ENCODE peak calls at places on chromosome 7, in four cellular contexts. V, J, I and F are unnamed samples.

GRCh38 chr7:75840029-75840428 is 26.4 kb upstream of the CCL24 start:
- DNase-seq in V (no peak), I (no peak), J (no peak), F (no peak)

GRCh38 chr7:45563804-45564461 is 10.2 kb upstream of the ADCY1 start:
- DNase-seq in V (no peak), J (peak; percentile 35), I (peak; percentile 41), F (no peak)

GRCh38 chr7:16755397-16755796 is 1.8 kb downstream of the TSPAN13 start:
- DNase-seq in V (no peak), J (no peak), I (no peak), F (no peak)

GRCh38 chr7:17769918-17770317 is 170.4 kb downstream of the SNX13 start:
- DNase-seq in V (peak; percentile 55), I (peak; percentile 81), J (peak; percentile 28), F (no peak)

GRCh38 chr7:99137418-99138180 is 6.3 kb downstream of the SMURF1 start:
- DNase-seq in J (no peak), V (peak; percentile 70), I (peak; percentile 78), F (no peak)

GRCh38 chr7:138510003-138510402 is 49.9 kb downstream of the TRIM24 start:
- DNase-seq in I (no peak), J (no peak), V (no peak), F (no peak)

GRCh38 chr7:27193335-27194001 is 6.4 kb downstream of the HOXA13 start:
- DNase-seq in J (no peak), I (no peak), V (no peak), F (no peak)

GRCh38 chr7:26658698-26659084 is 205.7 kb downstream of the SKAP2 start:
- DNase-seq in V (no peak), I (no peak), J (no peak), F (no peak)

GRCh38 chr7:97155897-97156418 is 38.5 kb downstream of the SDHAF3 start:
- DNase-seq in I (no peak), V (no peak), J (no peak), F (no peak)

GRCh38 chr7:5699467-5699866 is 82.0 kb downstream of the RNF216 start:
- DNase-seq in I (no peak), V (no peak), J (no peak), F (no peak)

GRCh38 chr7:20214787-20215669 is 2.2 kb downstream of the MACC1 start:
- DNase-seq in I (no peak), V (no peak), J (no peak), F (no peak)

GRCh38 chr7:6093375-6093774 is 62.2 kb downstream of the ANKRD61 start:
- DNase-seq in V (no peak), I (no peak), J (no peak), F (no peak)

GRCh38 chr7:19020711-19021110 is 96.7 kb downstream of the TWIST1 start:
- DNase-seq in I (no peak), V (no peak), J (no peak), F (no peak)

GRCh38 chr7:46444266-46444665 is 523.2 kb upstream of the IGFBP3 start:
- DNase-seq in V (no peak), I (no peak), J (no peak), F (no peak)

GRCh38 chr7:26337232-26337865 is 45.7 kb downstream of the SNX10 start:
- DNase-seq in V (no peak), I (no peak), J (no peak), F (no peak)

GRCh38 chr7:33418251-33418701 is 288.9 kb downstream of the BBS9 start:
- DNase-seq in V (peak; percentile 36), J (no peak), I (no peak), F (no peak)

GRCh38 chr7:47720141-47720906 is 138.4 kb upstream of the TNS3 start:
- DNase-seq in I (no peak), V (no peak), J (peak; percentile 56), F (no peak)

GRCh38 chr7:74672343-74672915 is 14.9 kb downstream of the GTF2I start:
- DNase-seq in J (no peak), V (no peak), I (no peak), F (no peak)

GRCh38 chr7:24713039-24713793 is 44.0 kb downstream of the GSDME start:
- DNase-seq in J (no peak), V (no peak), I (no peak), F (no peak)

GRCh38 chr7:41869596-41869995 is 166.7 kb upstream of the INHBA start:
- DNase-seq in I (no peak), V (no peak), J (no peak), F (no peak)

GRCh38 chr7:55498142-55498541 is 74.2 kb downstream of the VOPP1 start:
- DNase-seq in J (no peak), I (no peak), V (no peak), F (no peak)

GRCh38 chr7:150412016-150412415 is 32.9 kb downstream of the ZNF775 start:
- DNase-seq in I (no peak), V (no peak), J (no peak), F (peak; percentile 11)

GRCh38 chr7:111730476-111731300 is 168.4 kb upstream of the IMMP2L start:
- DNase-seq in V (peak; percentile 33), J (no peak), I (peak; percentile 39), F (no peak)

GRCh38 chr7:22109761-22110160 is 164.1 kb upstream of the CDCA7L start:
- DNase-seq in V (no peak), I (peak; percentile 53), J (no peak), F (no peak)

GRCh38 chr7:11203688-11204087 is 230.0 kb downstream of the PHF14 start:
- DNase-seq in J (peak; percentile 60), V (no peak), I (no peak), F (no peak)

GRCh38 chr7:74575083-74575803 is 82.3 kb upstream of the GTF2I start:
- DNase-seq in J (no peak), V (no peak), I (no peak), F (no peak)

GRCh38 chr7:70595741-70596574 is 536.0 kb upstream of the GALNT17 start:
- DNase-seq in V (no peak), J (no peak), I (peak; percentile 47), F (peak; percentile 77)

GRCh38 chr7:17275749-17276671 is 22.4 kb upstream of the AHR start:
- DNase-seq in J (no peak), I (no peak), V (no peak), F (no peak)

GRCh38 chr7:82445226-82445625 is 1.6 kb upstream of the CACNA2D1 start:
- DNase-seq in I (no peak), V (peak; percentile 29), J (no peak), F (no peak)

GRCh38 chr7:45001138-45001694 is 1.2 kb downstream of the CCM2 start:
- DNase-seq in J (no peak), V (no peak), I (no peak), F (no peak)

GRCh38 chr7:48269066-48269465 is 97.8 kb downstream of the ABCA13 start:
- DNase-seq in J (no peak), V (no peak), I (no peak), F (no peak)

GRCh38 chr7:137771679-137772078 is 75.1 kb downstream of the DGKI start:
- DNase-seq in J (no peak), I (no peak), V (no peak), F (no peak)

GRCh38 chr7:101935521-101936141 is 118.2 kb downstream of the CUX1 start:
- DNase-seq in J (peak; percentile 79), I (no peak), V (no peak), F (no peak)

GRCh38 chr7:101938115-101938514 is 120.7 kb downstream of the CUX1 start:
- DNase-seq in J (no peak), V (no peak), I (no peak), F (no peak)

GRCh38 chr7:101936612-101937231 is 119.3 kb downstream of the CUX1 start:
- DNase-seq in J (peak; percentile 36), I (no peak), V (no peak), F (no peak)

GRCh38 chr7:101934618-101935017 is 117.2 kb downstream of the CUX1 start:
- DNase-seq in I (no peak), J (no peak), V (no peak), F (no peak)

DNA sequence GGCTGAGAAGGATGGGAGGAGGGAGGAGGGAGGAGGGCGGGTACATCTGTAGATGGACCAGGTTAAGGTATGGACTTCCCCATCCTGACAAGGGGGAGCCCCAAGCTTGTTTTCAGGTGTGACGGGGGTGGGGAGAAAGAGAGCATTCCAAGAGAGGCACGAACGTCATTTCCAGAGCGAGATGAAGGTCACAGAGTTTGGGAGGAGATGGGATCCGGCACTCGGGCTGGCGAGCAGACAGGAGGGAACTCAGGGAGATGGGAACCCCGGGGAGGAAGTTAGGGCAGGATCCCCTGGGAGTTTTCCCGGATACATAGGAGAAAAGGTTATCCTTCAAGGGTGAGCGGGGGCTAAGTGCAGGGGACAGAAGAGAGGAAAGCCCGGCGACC is 118.8 kb downstream of the CUX1 start:
- DNase-seq in I (no peak), V (no peak), J (no peak), F (no peak)
- H3K4me1 ChIP-seq in I (peaks cover 61% of the 10 kb centered on the region), V (peaks cover 17% of the 10 kb centered on the region), J (peaks cover 67% of the 10 kb centered on the region), F (peaks cover 27% of the 10 kb centered on the region)

DNA sequence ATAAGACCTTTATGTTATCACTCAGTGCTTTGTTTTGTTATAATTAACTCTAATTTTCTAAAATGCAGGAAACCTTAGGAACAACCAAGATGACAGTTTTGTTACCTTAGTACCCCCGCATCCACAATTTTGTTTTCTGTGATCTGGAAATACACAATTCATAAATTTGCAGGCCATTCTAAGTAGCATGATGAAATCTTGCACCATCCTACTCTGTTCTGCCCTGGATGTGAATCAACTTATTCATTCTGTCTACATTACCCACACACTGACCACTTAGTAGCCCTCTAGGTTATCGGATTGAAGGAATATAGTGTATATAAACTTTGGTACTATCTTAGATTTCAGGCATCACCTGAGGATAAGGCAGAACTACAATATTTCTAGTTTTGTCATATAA is 155.9 kb downstream of the CTTNBP2 start:
- DNase-seq in J (no peak), I (no peak), V (no peak), F (no peak)
- H3K4me1 ChIP-seq in J (no peaks in the 10 kb centered on the region), I (no peaks in the 10 kb centered on the region), V (no peaks in the 10 kb centered on the region), F (no peaks in the 10 kb centered on the region)

GRCh38 chr7:140175221-140176218 is 1.3 kb downstream of the KDM7A start:
- DNase-seq in V (peak; percentile 89), I (peak; percentile 95), J (peak; percentile 89), F (peak; percentile 97)

GRCh38 chr7:140174217-140174616 is 2.6 kb downstream of the KDM7A start:
- DNase-seq in V (no peak), I (no peak), J (no peak), F (no peak)

GRCh38 chr7:140165422-140165821 is 11.4 kb downstream of the KDM7A start:
- DNase-seq in I (no peak), J (no peak), V (no peak), F (no peak)

GRCh38 chr7:140168816-140169215 is 8.0 kb downstream of the KDM7A start:
- DNase-seq in J (no peak), V (no peak), I (no peak), F (no peak)

GRCh38 chr7:140170375-140170774 is 6.4 kb downstream of the KDM7A start:
- DNase-seq in I (no peak), J (no peak), V (no peak), F (no peak)
- H3K4me1 ChIP-seq in I (peaks cover 3% of the 10 kb centered on the region), J (peaks cover 82% of the 10 kb centered on the region), V (no peaks in the 10 kb centered on the region), F (peaks cover 68% of the 10 kb centered on the region)

GRCh38 chr7:142804715-142805114 is 33.9 kb downstream of the PRSS2 start:
- DNase-seq in I (no peak), J (no peak), V (no peak), F (no peak)
- H3K4me1 ChIP-seq in I (no peaks in the 10 kb centered on the region), J (no peaks in the 10 kb centered on the region), V (no peaks in the 10 kb centered on the region), F (no peaks in the 10 kb centered on the region)